ENCODE peak calls at places on chromosomes 16 and 17, in six cellular contexts. C is CD4-positive, alpha-beta memory T cell; O is DMS53; K is lower leg skin; U is iris pigment epithelial cell; W is AG08396. X is an unnamed sample.

GRCh38 chr17:45792437-45792836 is 8.3 kb downstream of the CRHR1 start:
- DNase-seq in C (no peak), O (no peak), K (no peak), U (no peak), W (no peak), X (no peak)

GRCh38 chr16:89036776-89037175 is 56.9 kb upstream of the ACSF3 start:
- DNase-seq in C (no peak), O (no peak), K (no peak), U (no peak), W (no peak), X (no peak)

GRCh38 chr16:30830072-30830417 is 43.0 kb upstream of the ZNF629 start:
- DNase-seq in C (no peak), O (no peak), K (no peak), U (no peak), W (no peak), X (no peak)

GRCh38 chr16:84175351-84176081 is 11.3 kb downstream of the TAF1C start:
- DNase-seq in C (peak), O (no peak), K (no peak), U (peak), W (peak), X (no peak)

GRCh38 chr17:50272711-50273653 is 1.3 kb upstream of the TMEM92 start:
- DNase-seq in C (peak), O (peak), K (peak), U (no peak), W (peak), X (no peak)

GRCh38 chr16:70740919-70741778 is 55.3 kb upstream of the MTSS2 start:
- DNase-seq in C (no peak), O (no peak), K (peak), U (peak), W (peak), X (no peak)

GRCh38 chr17:77266891-77267341 is 126.1 kb downstream of the SEC14L1 start:
- DNase-seq in C (no peak), O (no peak), K (no peak), U (peak), W (no peak), X (no peak)

GRCh38 chr16:89014611-89015230 is 37.7 kb upstream of the CBFA2T3 start:
- DNase-seq in C (no peak), O (no peak), K (no peak), U (no peak), W (no peak), X (no peak)

GRCh38 chr17:52143536-52143935 is 15.0 kb downstream of the CA10 start:
- DNase-seq in C (no peak), O (no peak), K (no peak), U (no peak), W (no peak), X (no peak)

X was measured in right atrium auricular region.